ENCODE peak calls at places on chromosome 10, in four cellular contexts. One of them, this sample, is unnamed.

GRCh38 chr10:92011560-92012214 is 88.1 kb downstream of the BTAF1 start:
- DNase-seq in NCI-H1694 treated with DMSO at 0.1 percent for 48 hours: no peak
- DNase-seq in Peyer's patch: no peak
- DNase-seq in SK-N-SH: no peak
- DNase-seq in this sample: no peak

GRCh38 chr10:3895045-3895609 is 110.1 kb upstream of the KLF6 start:
- DNase-seq in NCI-H1694 treated with DMSO at 0.1 percent for 48 hours: no peak
- DNase-seq in SK-N-SH: no peak
- DNase-seq in Peyer's patch: no peak
- DNase-seq in this sample: no peak

GRCh38 chr10:63273575-63273974 is 140.4 kb downstream of the NRBF2 start:
- DNase-seq in SK-N-SH: no peak
- DNase-seq in Peyer's patch: no peak
- DNase-seq in NCI-H1694 treated with DMSO at 0.1 percent for 48 hours: no peak
- DNase-seq in this sample: no peak

GRCh38 chr10:132306951-132307751 is 599 bp downstream of the STK32C start:
- DNase-seq in SK-N-SH: peak; percentile 83
- DNase-seq in Peyer's patch: peak; percentile 63
- DNase-seq in NCI-H1694 treated with DMSO at 0.1 percent for 48 hours: no peak
- DNase-seq in this sample: peak; percentile 37

GRCh38 chr10:1715821-1716220 is 21.5 kb downstream of the ADARB2 start:
- DNase-seq in Peyer's patch: no peak
- DNase-seq in SK-N-SH: no peak
- DNase-seq in NCI-H1694 treated with DMSO at 0.1 percent for 48 hours: no peak
- DNase-seq in this sample: peak; percentile 39

GRCh38 chr10:64873959-64874358 is 1352.8 kb downstream of the REEP3 start:
- DNase-seq in Peyer's patch: no peak
- DNase-seq in SK-N-SH: no peak
- DNase-seq in NCI-H1694 treated with DMSO at 0.1 percent for 48 hours: no peak
- DNase-seq in this sample: no peak

GRCh38 chr10:29377333-29377961 is 88.6 kb downstream of the LYZL1 start:
- DNase-seq in Peyer's patch: no peak
- DNase-seq in NCI-H1694 treated with DMSO at 0.1 percent for 48 hours: peak; percentile 29
- DNase-seq in SK-N-SH: peak; percentile 55
- DNase-seq in this sample: no peak

GRCh38 chr10:131125511-131126225 is 185.9 kb downstream of the TCERG1L start:
- DNase-seq in NCI-H1694 treated with DMSO at 0.1 percent for 48 hours: no peak
- DNase-seq in Peyer's patch: no peak
- DNase-seq in SK-N-SH: no peak
- DNase-seq in this sample: no peak

GRCh38 chr10:13299437-13300287 is at the start of gene PHYH:
- DNase-seq in Peyer's patch: peak; percentile 94
- DNase-seq in NCI-H1694 treated with DMSO at 0.1 percent for 48 hours: peak; percentile 36
- DNase-seq in SK-N-SH: peak; percentile 93
- DNase-seq in this sample: peak; percentile 78

GRCh38 chr10:72852428-72852827 is 41.1 kb upstream of the OIT3 start:
- DNase-seq in SK-N-SH: no peak
- DNase-seq in NCI-H1694 treated with DMSO at 0.1 percent for 48 hours: no peak
- DNase-seq in Peyer's patch: no peak
- DNase-seq in this sample: no peak

GRCh38 chr10:69863580-69863979 is 61.9 kb downstream of the COL13A1 start:
- DNase-seq in SK-N-SH: no peak
- DNase-seq in Peyer's patch: no peak
- DNase-seq in NCI-H1694 treated with DMSO at 0.1 percent for 48 hours: no peak
- DNase-seq in this sample: no peak

GRCh38 chr10:106450966-106451365 is 713.5 kb downstream of the SORCS1 start:
- DNase-seq in NCI-H1694 treated with DMSO at 0.1 percent for 48 hours: no peak
- DNase-seq in Peyer's patch: no peak
- DNase-seq in SK-N-SH: no peak
- DNase-seq in this sample: no peak

GRCh38 chr10:96699613-96700012 is 20.7 kb downstream of the PIK3AP1 start:
- DNase-seq in SK-N-SH: no peak
- DNase-seq in Peyer's patch: no peak
- DNase-seq in NCI-H1694 treated with DMSO at 0.1 percent for 48 hours: no peak
- DNase-seq in this sample: no peak

GRCh38 chr10:130127612-130128607 is 8.3 kb upstream of the GLRX3 start:
- DNase-seq in Peyer's patch: peak; percentile 60
- DNase-seq in SK-N-SH: peak; percentile 91
- DNase-seq in NCI-H1694 treated with DMSO at 0.1 percent for 48 hours: peak; percentile 15
- DNase-seq in this sample: peak; percentile 65

GRCh38 chr10:113058175-113058961 is 108.3 kb downstream of the TCF7L2 start:
- DNase-seq in SK-N-SH: peak; percentile 44
- DNase-seq in NCI-H1694 treated with DMSO at 0.1 percent for 48 hours: peak; percentile 25
- DNase-seq in Peyer's patch: no peak
- DNase-seq in this sample: peak; percentile 23

GRCh38 chr10:127984944-127985343 is 78.0 kb downstream of the PTPRE start:
- DNase-seq in Peyer's patch: no peak
- DNase-seq in SK-N-SH: no peak
- DNase-seq in NCI-H1694 treated with DMSO at 0.1 percent for 48 hours: no peak
- DNase-seq in this sample: no peak

GRCh38 chr10:117152668-117153067 is 14.6 kb upstream of the VAX1 start:
- DNase-seq in Peyer's patch: no peak
- DNase-seq in NCI-H1694 treated with DMSO at 0.1 percent for 48 hours: no peak
- DNase-seq in SK-N-SH: no peak
- DNase-seq in this sample: no peak

GRCh38 chr10:636769-637168 is 52.7 kb downstream of the DIP2C start:
- DNase-seq in SK-N-SH: no peak
- DNase-seq in Peyer's patch: no peak
- DNase-seq in NCI-H1694 treated with DMSO at 0.1 percent for 48 hours: no peak
- DNase-seq in this sample: no peak

GRCh38 chr10:23053036-23053435 is 42.3 kb upstream of the MSRB2 start:
- DNase-seq in NCI-H1694 treated with DMSO at 0.1 percent for 48 hours: no peak
- DNase-seq in Peyer's patch: no peak
- DNase-seq in SK-N-SH: no peak
- DNase-seq in this sample: no peak

GRCh38 chr10:23604613-23605012 is 165.7 kb downstream of the OTUD1 start:
- DNase-seq in SK-N-SH: no peak
- DNase-seq in NCI-H1694 treated with DMSO at 0.1 percent for 48 hours: no peak
- DNase-seq in Peyer's patch: no peak
- DNase-seq in this sample: no peak

GRCh38 chr10:120460776-120461175 is 3.7 kb downstream of the PLPP4 start:
- DNase-seq in Peyer's patch: no peak
- DNase-seq in NCI-H1694 treated with DMSO at 0.1 percent for 48 hours: no peak
- DNase-seq in SK-N-SH: no peak
- DNase-seq in this sample: no peak

GRCh38 chr10:118870467-118871243 is 115.9 kb upstream of the CACUL1 start:
- DNase-seq in SK-N-SH: peak; percentile 30
- DNase-seq in Peyer's patch: no peak
- DNase-seq in NCI-H1694 treated with DMSO at 0.1 percent for 48 hours: no peak
- DNase-seq in this sample: peak; percentile 30

This sample was measured in endothelial cell.